ENCODE peak calls at places on chromosomes 13 and 19, in five cellular contexts. K is coronary artery, T is ascending aorta, I is RWPE2, A is right lobe of liver. N is an unnamed sample.

GRCh38 chr19:32642771-32643170 is 32.2 kb downstream of the ANKRD27 start:
- DNase-seq in K (no peak), T (no peak), I (no peak), A (no peak), N (no peak)

GRCh38 chr19:7507884-7508283 is 8.0 kb upstream of the ZNF358 start:
- DNase-seq in K (peak), T (peak), I (peak), A (no peak), N (no peak)

GRCh38 chr19:34082289-34083077 is 89.8 kb upstream of the LSM14A start:
- DNase-seq in K (no peak), T (no peak), I (no peak), A (no peak), N (no peak)

GRCh38 chr19:49119411-49120324 is at the start of gene PPFIA3:
- DNase-seq in K (no peak), T (no peak), I (peak), A (peak), N (no peak)

GRCh38 chr19:35340431-35340830 is 7.3 kb upstream of the FFAR1 start:
- DNase-seq in K (no peak), T (no peak), I (no peak), A (no peak), N (peak)

GRCh38 chr19:1744822-1745563 is 8.3 kb upstream of the ONECUT3 start:
- DNase-seq in K (no peak), T (no peak), I (no peak), A (no peak), N (no peak)

GRCh38 chr19:12946092-12946845 is 607 bp downstream of the RAD23A start:
- DNase-seq in K (peak), T (no peak), I (peak), A (peak), N (no peak)

GRCh38 chr13:109715902-109716301 is 70.5 kb downstream of the IRS2 start:
- DNase-seq in K (no peak), T (no peak), I (no peak), A (peak), N (no peak)

GRCh38 chr13:40146063-40146462 is 490.6 kb downstream of the COG6 start:
- DNase-seq in K (no peak), T (no peak), I (no peak), A (no peak), N (no peak)

GRCh38 chr13:77800219-77800618 is 102.7 kb downstream of the SLAIN1 start:
- DNase-seq in K (no peak), T (no peak), I (no peak), A (no peak), N (no peak)

GRCh38 chr19:41595258-41595889 is 19.4 kb downstream of the CEACAM21 start:
- DNase-seq in K (no peak), T (no peak), I (no peak), A (no peak), N (no peak)

GRCh38 chr19:4014541-4015491 is 7.3 kb downstream of the PIAS4 start:
- DNase-seq in K (no peak), T (no peak), I (no peak), A (no peak), N (peak)

GRCh38 chr13:59343132-59343531 is 820.6 kb downstream of the DIAPH3 start:
- DNase-seq in K (no peak), T (no peak), I (no peak), A (no peak), N (no peak)

GRCh38 chr13:107867701-107868661 is 347.4 kb downstream of the LIG4 start:
- DNase-seq in K (no peak), T (no peak), I (no peak), A (peak), N (peak)

GRCh38 chr19:51179297-51179696 is 37.2 kb downstream of the SIGLEC7 start:
- DNase-seq in K (no peak), T (no peak), I (no peak), A (no peak), N (no peak)

GRCh38 chr13:110418944-110419343 is 111.9 kb downstream of the COL4A2 start:
- DNase-seq in K (peak), T (no peak), I (no peak), A (no peak), N (no peak)

GRCh38 chr13:77740931-77741586 is 43.6 kb downstream of the SLAIN1 start:
- DNase-seq in K (no peak), T (no peak), I (no peak), A (no peak), N (no peak)

GRCh38 chr13:111938743-111939142 is 128.2 kb upstream of the SOX1 start:
- DNase-seq in K (no peak), T (no peak), I (no peak), A (no peak), N (no peak)

GRCh38 chr19:46717716-46718143 is 816 bp upstream of the PRKD2 start:
- DNase-seq in K (no peak), T (no peak), I (no peak), A (peak), N (no peak)

GRCh38 chr13:112965103-112965502 is 3.9 kb upstream of the MCF2L start:
- DNase-seq in K (no peak), T (no peak), I (peak), A (no peak), N (peak)

GRCh38 chr19:5484398-5485285 is 29.4 kb downstream of the ZNRF4 start:
- DNase-seq in K (no peak), T (no peak), I (no peak), A (peak), N (no peak)

GRCh38 chr13:46296920-46297319 is 85.2 kb downstream of the LRRC63 start:
- DNase-seq in K (no peak), T (no peak), I (no peak), A (no peak), N (no peak)

GRCh38 chr19:2477141-2477710 is 1.3 kb downstream of the GADD45B start:
- DNase-seq in K (no peak), T (no peak), I (no peak), A (peak), N (peak)

GRCh38 chr19:46872967-46873366 is 12.2 kb downstream of the ARHGAP35 start:
- DNase-seq in K (no peak), T (no peak), I (no peak), A (no peak), N (no peak)

GRCh38 chr19:35846038-35846668 is 6.2 kb downstream of the NPHS1 start:
- DNase-seq in K (no peak), T (no peak), I (no peak), A (no peak), N (no peak)

GRCh38 chr19:52170863-52171320 is 529 bp downstream of the ZNF836 start:
- DNase-seq in K (peak), T (no peak), I (no peak), A (peak), N (no peak)

GRCh38 chr19:46753420-46754155 is 7.3 kb upstream of the STRN4 start:
- DNase-seq in K (no peak), T (no peak), I (no peak), A (no peak), N (no peak)

GRCh38 chr19:48401277-48401676 is 7.8 kb downstream of the GRIN2D start:
- DNase-seq in K (no peak), T (no peak), I (no peak), A (no peak), N (no peak)

GRCh38 chr19:46579286-46579944 is 21.7 kb upstream of the CALM3 start:
- DNase-seq in K (no peak), T (no peak), I (no peak), A (no peak), N (no peak)

GRCh38 chr19:5193192-5193591 is 147.4 kb downstream of the PTPRS start:
- DNase-seq in K (no peak), T (no peak), I (no peak), A (no peak), N (no peak)

GRCh38 chr13:109998808-109999528 is 212.6 kb upstream of the IRS2 start:
- DNase-seq in K (no peak), T (no peak), I (no peak), A (no peak), N (no peak)

GRCh38 chr13:42214445-42214844 is 57.5 kb upstream of the AKAP11 start:
- DNase-seq in K (no peak), T (no peak), I (no peak), A (no peak), N (no peak)

GRCh38 chr13:59658027-59658735 is 505.5 kb downstream of the DIAPH3 start:
- DNase-seq in K (no peak), T (no peak), I (no peak), A (no peak), N (no peak)

GRCh38 chr19:52296400-52296772 is 583 bp upstream of the ZNF480 start:
- DNase-seq in K (no peak), T (no peak), I (no peak), A (no peak), N (no peak)

GRCh38 chr19:52991484-52991883 is 22.2 kb upstream of the ERVV-1 start:
- DNase-seq in K (no peak), T (no peak), I (no peak), A (no peak), N (no peak)

GRCh38 chr13:71780546-71780945 is 86.5 kb downstream of the DACH1 start:
- DNase-seq in K (no peak), T (no peak), I (no peak), A (no peak), N (no peak)

GRCh38 chr19:58439576-58440554 is at the start of gene ZNF132:
- DNase-seq in K (peak), T (peak), I (peak), A (peak), N (no peak)

GRCh38 chr19:4678881-4679379 is 8.8 kb upstream of the MYDGF start:
- DNase-seq in K (no peak), T (no peak), I (no peak), A (no peak), N (no peak)

GRCh38 chr19:38386968-38387549 is 775 bp downstream of the GGN start:
- DNase-seq in K (no peak), T (no peak), I (no peak), A (no peak), N (no peak)

GRCh38 chr13:26050568-26051230 is 1.1 kb downstream of the SHISA2 start:
- DNase-seq in K (no peak), T (no peak), I (no peak), A (no peak), N (no peak)

GRCh38 chr13:26053418-26053980 is 1.7 kb upstream of the SHISA2 start:
- DNase-seq in K (no peak), T (no peak), I (no peak), A (no peak), N (no peak)

GRCh38 chr13:26051231-26052135 is at the start of gene SHISA2:
- DNase-seq in K (no peak), T (no peak), I (no peak), A (no peak), N (no peak)

GRCh38 chr13:26048745-26049144 is 3.1 kb downstream of the SHISA2 start:
- DNase-seq in K (no peak), T (no peak), I (no peak), A (no peak), N (no peak)

DNA sequence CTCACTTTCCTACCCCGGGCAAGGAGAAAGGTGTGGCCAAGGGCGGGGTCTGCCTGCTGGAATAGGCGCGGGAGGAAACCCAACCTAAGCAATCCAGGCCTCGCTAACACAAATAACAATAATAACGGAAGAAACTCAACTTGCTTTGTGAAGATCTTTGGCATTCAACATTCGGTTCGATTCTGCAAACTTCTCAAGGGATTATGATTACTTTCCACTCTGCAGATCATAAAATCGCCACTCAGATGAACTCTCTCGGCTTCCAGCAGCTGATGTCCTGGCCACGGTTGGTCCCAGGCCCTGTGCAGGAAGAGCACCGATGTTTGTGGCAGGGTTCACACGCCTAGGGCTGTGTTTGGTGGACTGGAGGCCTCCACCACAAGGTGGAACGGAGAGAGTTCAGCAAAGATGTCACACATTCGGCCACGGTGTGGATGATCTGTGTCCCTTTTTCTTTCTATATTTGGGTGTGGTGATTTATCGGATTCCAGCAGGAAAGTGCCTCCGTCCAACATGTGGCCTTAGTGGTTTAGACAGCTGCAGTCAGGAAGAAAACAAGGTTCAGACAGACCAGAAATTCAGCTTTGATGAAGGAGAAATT is 420 bp upstream of the SHISA2 start:
- DNase-seq in K (no peak), T (no peak), I (no peak), A (no peak), N (no peak)
- TF ChIP-seq CTCF in K (no peak), T (no peak), I (no peak), A (no peak), N (no peak)

GRCh38 chr19:11528551-11529341 is at the start of gene ECSIT:
- DNase-seq in K (peak), T (peak), I (peak), A (peak), N (peak)

GRCh38 chr19:11535792-11536595 is 2.7 kb upstream of the CNN1 start:
- DNase-seq in K (peak), T (peak), I (no peak), A (peak), N (no peak)

GRCh38 chr19:11534538-11534937 is 4.1 kb upstream of the CNN1 start:
- DNase-seq in K (no peak), T (no peak), I (no peak), A (no peak), N (no peak)

GRCh38 chr19:11530432-11530831 is 1.5 kb upstream of the ECSIT start:
- DNase-seq in K (peak), T (no peak), I (no peak), A (peak), N (no peak)
- TF ChIP-seq CTCF in K (no peak), T (no peak), I (peak), A (peak), N (peak)

DNA sequence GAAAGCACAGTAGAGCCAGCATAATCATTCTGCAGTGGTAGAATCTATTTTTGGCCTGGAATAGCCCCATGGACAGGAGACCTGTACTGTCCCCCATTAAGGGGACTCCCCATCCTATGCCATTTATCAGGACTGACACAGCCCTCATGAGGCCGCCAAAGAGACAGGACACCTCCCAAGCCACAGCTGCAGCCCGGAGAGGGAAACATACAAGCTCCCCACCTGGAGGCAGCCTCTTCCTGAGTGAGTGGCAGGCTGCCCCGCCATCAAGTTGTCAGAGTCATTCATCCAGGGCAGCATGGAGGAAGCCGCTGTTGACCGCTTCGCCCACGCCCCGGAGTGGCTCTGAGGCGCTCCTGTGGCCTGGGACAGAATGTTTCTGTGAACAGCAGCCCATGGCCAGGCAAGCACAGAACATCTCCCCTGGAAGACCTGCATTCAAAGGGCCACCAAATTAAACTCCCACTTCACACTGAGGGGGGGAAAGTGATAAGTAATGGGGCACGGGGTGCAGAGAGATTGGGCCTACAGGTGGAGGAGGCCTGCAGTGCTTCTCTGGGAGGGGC is 111.3 kb downstream of the ZDHHC20 start:
- DNase-seq in K (no peak), T (no peak), I (no peak), A (no peak), N (no peak)
- TF ChIP-seq CTCF in K (no peak), T (no peak), I (no peak), A (no peak), N (no peak)

DNA sequence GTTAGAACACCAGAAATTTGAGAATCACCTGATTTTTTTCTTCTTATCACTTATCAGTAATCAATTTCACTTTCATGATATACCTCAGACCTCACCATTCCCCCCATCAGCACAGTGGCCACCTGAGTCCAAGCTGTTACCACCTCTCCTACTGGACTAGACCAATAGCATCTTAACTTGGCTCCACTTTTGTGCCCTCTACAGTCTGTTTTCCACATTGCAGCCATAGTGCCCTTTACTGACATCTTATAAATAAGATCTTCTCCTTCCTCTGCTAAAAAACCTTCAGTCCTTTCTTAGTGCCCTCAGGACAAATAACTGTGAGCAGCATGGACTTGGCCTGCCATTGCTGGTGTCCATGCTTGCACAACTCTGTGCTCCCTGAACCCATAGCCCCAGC is 380.7 kb downstream of the LMO7 start:
- DNase-seq in K (no peak), T (no peak), I (no peak), A (no peak), N (no peak)
- TF ChIP-seq CTCF in K (no peak), T (no peak), I (peak), A (peak), N (peak)

GRCh38 chr19:10749435-10750384 is 31.8 kb downstream of the DNM2 start:
- DNase-seq in K (no peak), T (no peak), I (no peak), A (no peak), N (no peak)
- TF ChIP-seq CTCF in K (no peak), T (no peak), I (no peak), A (no peak), N (no peak)

GRCh38 chr13:27971776-27972618 is 2.9 kb upstream of the CDX2 start:
- DNase-seq in K (no peak), T (no peak), I (no peak), A (no peak), N (no peak)

GRCh38 chr13:27971236-27971645 is 2.1 kb upstream of the CDX2 start:
- DNase-seq in K (no peak), T (no peak), I (no peak), A (no peak), N (no peak)

GRCh38 chr13:27973956-27974662 is 5.0 kb upstream of the CDX2 start:
- DNase-seq in K (no peak), T (no peak), I (no peak), A (no peak), N (no peak)

GRCh38 chr13:27972619-27972877 is 3.4 kb upstream of the CDX2 start:
- DNase-seq in K (no peak), T (no peak), I (no peak), A (no peak), N (no peak)

DNA sequence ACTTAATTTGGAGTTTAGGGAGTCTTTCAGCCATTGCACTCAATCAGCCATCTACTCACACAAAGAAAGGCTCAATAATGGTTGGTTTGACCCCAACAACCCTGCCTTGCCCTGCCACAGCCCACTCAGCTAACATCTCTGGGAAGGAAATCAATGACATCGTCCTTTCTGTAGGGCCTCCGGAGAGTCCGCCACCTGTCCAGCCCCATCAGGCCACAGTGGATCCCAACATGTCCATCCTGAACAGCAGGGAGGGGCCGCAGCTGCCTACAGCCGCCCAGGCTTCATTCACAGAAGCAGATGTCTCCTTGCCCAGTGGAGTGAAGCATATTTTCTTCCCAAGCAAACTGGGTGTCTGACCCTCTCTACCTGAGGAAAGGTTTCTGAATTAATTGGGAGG is 4.2 kb upstream of the CDX2 start:
- DNase-seq in K (no peak), T (no peak), I (no peak), A (no peak), N (no peak)
- TF ChIP-seq CTCF in K (no peak), T (no peak), I (no peak), A (no peak), N (no peak)

GRCh38 chr13:94173312-94173854 is 306.1 kb downstream of the DCT start:
- DNase-seq in K (no peak), T (no peak), I (no peak), A (no peak), N (no peak)
- TF ChIP-seq CTCF in K (no peak), T (no peak), I (peak), A (no peak), N (peak)

GRCh38 chr13:79626924-79627323 is 146.0 kb downstream of the NDFIP2 start:
- DNase-seq in K (no peak), T (no peak), I (no peak), A (no peak), N (no peak)

GRCh38 chr13:79628463-79628862 is 147.5 kb downstream of the NDFIP2 start:
- DNase-seq in K (no peak), T (no peak), I (no peak), A (no peak), N (no peak)

GRCh38 chr13:79625517-79625916 is 144.6 kb downstream of the NDFIP2 start:
- DNase-seq in K (no peak), T (no peak), I (no peak), A (no peak), N (no peak)

GRCh38 chr13:79637086-79637763 is 156.3 kb downstream of the NDFIP2 start:
- DNase-seq in K (no peak), T (no peak), I (no peak), A (no peak), N (no peak)

DNA sequence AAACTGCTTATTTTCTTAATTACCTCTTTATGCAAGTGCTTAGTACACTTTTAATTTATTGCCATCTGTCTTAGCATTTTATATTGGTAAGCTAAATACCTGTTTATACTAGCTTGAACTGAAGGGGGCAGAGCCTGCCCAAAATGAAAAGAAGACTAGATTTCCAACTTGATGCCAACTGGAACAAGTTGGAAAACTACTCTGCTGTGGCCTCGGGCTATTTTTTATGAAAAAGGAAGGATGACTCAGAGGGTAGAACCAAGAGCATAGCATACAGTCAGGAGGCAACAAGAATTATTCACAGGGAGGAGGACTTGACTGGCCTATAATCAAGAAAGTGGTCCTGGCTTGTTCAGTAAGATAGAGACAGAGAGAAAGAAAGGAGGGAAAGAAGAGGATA is 150.3 kb downstream of the NDFIP2 start:
- DNase-seq in K (no peak), T (no peak), I (peak), A (no peak), N (no peak)
- TF ChIP-seq CTCF in K (no peak), T (no peak), I (peak), A (no peak), N (peak)

GRCh38 chr13:30685320-30685859 is 50.0 kb upstream of the ALOX5AP start:
- DNase-seq in K (no peak), T (no peak), I (no peak), A (no peak), N (no peak)
- TF ChIP-seq CTCF in K (no peak), T (no peak), I (no peak), A (no peak), N (no peak)

N was measured in chondrocyte.